ENCODE peak calls at places on chromosomes 3 and 15, in seven cellular contexts. B is CD8-positive, alpha-beta T cell; T is left lung; O is psoas muscle; I is colonic mucosa; Q is lung; H is heart left ventricle. F is an unnamed sample.

GRCh38 chr3:181317521-181317920 is 328.0 kb upstream of the DNAJC19 start:
- DNase-seq in H (no peak), B (no peak), I (no peak), Q (no peak), T (no peak), O (no peak), F (no peak)

GRCh38 chr15:66800584-66801235 is 98.7 kb downstream of the SMAD6 start:
- DNase-seq in H (no peak), O (no peak), I (no peak), T (no peak), B (no peak), Q (no peak), F (no peak)

GRCh38 chr3:58041182-58041825 is 33.1 kb downstream of the FLNB start:
- DNase-seq in Q (no peak), B (no peak), O (no peak), H (no peak), T (no peak), I (no peak), F (no peak)

GRCh38 chr3:113698891-113699465 is 2.5 kb upstream of the USF3 start:
- DNase-seq in O (no peak), I (peak; percentile 66), H (no peak), B (no peak), T (peak; percentile 80), Q (no peak), F (no peak)

GRCh38 chr15:49652922-49653321 is 32.1 kb downstream of the DTWD1 start:
- DNase-seq in I (no peak), O (no peak), Q (no peak), B (no peak), H (no peak), T (no peak), F (no peak)

GRCh38 chr3:37477275-37477674 is 302.9 kb upstream of the LRRFIP2 start:
- DNase-seq in I (no peak), H (no peak), B (no peak), T (no peak), O (no peak), Q (no peak), F (no peak)

GRCh38 chr3:72004749-72005292 is 219.9 kb upstream of the PROK2 start:
- DNase-seq in O (no peak), H (no peak), I (no peak), Q (no peak), T (no peak), B (no peak), F (no peak)

GRCh38 chr3:36900474-36901443 is 44.1 kb downstream of the TRANK1 start:
- DNase-seq in O (no peak), Q (no peak), I (no peak), H (no peak), T (no peak), B (no peak), F (no peak)

GRCh38 chr3:42114130-42114529 is 23.0 kb downstream of the TRAK1 start:
- DNase-seq in T (no peak), B (no peak), H (no peak), Q (no peak), I (no peak), O (no peak), F (no peak)

GRCh38 chr3:42117175-42118008 is 26.2 kb downstream of the TRAK1 start:
- DNase-seq in O (peak; percentile 68), H (peak; percentile 54), I (no peak), Q (peak; percentile 59), T (no peak), B (no peak), F (no peak)

GRCh38 chr3:42116466-42116865 is 25.3 kb downstream of the TRAK1 start:
- DNase-seq in T (no peak), I (no peak), B (no peak), O (no peak), Q (no peak), H (no peak), F (no peak)

GRCh38 chr3:42115223-42115622 is 24.1 kb downstream of the TRAK1 start:
- DNase-seq in H (no peak), B (no peak), O (peak; percentile 70), Q (no peak), T (no peak), I (no peak), F (no peak)

GRCh38 chr3:42115946-42116345 is 24.8 kb downstream of the TRAK1 start:
- DNase-seq in Q (no peak), O (no peak), B (no peak), H (no peak), T (no peak), I (no peak), F (no peak)
- H3K4me1 ChIP-seq in Q (peaks cover 18% of the 10 kb centered on the region), O (peaks cover 58% of the 10 kb centered on the region), B (no peaks in the 10 kb centered on the region), H (peaks cover 58% of the 10 kb centered on the region), T (peaks cover 30% of the 10 kb centered on the region), I (peaks cover 4% of the 10 kb centered on the region), F (peaks cover 18% of the 10 kb centered on the region)

GRCh38 chr15:58551764-58552504 is 120.1 kb downstream of the LIPC start:
- DNase-seq in T (no peak), I (peak; percentile 81), O (no peak), B (no peak), Q (no peak), H (no peak), F (no peak)
- H3K4me3 ChIP-seq in T (no peak overlapping the region), I (no peak overlapping the region), O (no peak overlapping the region), B (no peak overlapping the region), Q (no peak overlapping the region), H (peak overlapping the region; percentile 36), F (peak overlapping the region; percentile 58)

GRCh38 chr15:31373096-31373865 is 46.6 kb downstream of the KLF13 start:
- DNase-seq in H (no peak), T (no peak), O (no peak), I (no peak), B (no peak), Q (no peak), F (no peak)
- H3K4me1 ChIP-seq in H (peaks cover 94% of the 10 kb centered on the region), T (peaks cover 17% of the 10 kb centered on the region), O (peaks cover 34% of the 10 kb centered on the region), I (peaks cover 18% of the 10 kb centered on the region), B (peaks cover 97% of the 10 kb centered on the region), Q (peaks cover 42% of the 10 kb centered on the region), F (peaks cover 38% of the 10 kb centered on the region)

GRCh38 chr3:150220791-150221190 is 187.3 kb upstream of the TSC22D2 start:
- DNase-seq in H (no peak), T (no peak), I (no peak), O (no peak), B (no peak), Q (no peak), F (no peak)
- H3K4me3 ChIP-seq in H (peak overlapping the region; percentile 54), T (peak overlapping the region; percentile 3), I (peak overlapping the region; percentile 8), O (peak overlapping the region; percentile 56), B (no peak overlapping the region), Q (no peak overlapping the region), F (peak overlapping the region; percentile 62)

GRCh38 chr3:169953462-169954141 is 13.0 kb upstream of the SEC62 start:
- DNase-seq in T (no peak), O (no peak), I (no peak), B (no peak), Q (no peak), H (no peak), F (no peak)
- H3K4me1 ChIP-seq in T (no peaks in the 10 kb centered on the region), O (no peaks in the 10 kb centered on the region), I (no peaks in the 10 kb centered on the region), B (no peaks in the 10 kb centered on the region), Q (peaks cover 2% of the 10 kb centered on the region), H (no peaks in the 10 kb centered on the region), F (no peaks in the 10 kb centered on the region)

DNA sequence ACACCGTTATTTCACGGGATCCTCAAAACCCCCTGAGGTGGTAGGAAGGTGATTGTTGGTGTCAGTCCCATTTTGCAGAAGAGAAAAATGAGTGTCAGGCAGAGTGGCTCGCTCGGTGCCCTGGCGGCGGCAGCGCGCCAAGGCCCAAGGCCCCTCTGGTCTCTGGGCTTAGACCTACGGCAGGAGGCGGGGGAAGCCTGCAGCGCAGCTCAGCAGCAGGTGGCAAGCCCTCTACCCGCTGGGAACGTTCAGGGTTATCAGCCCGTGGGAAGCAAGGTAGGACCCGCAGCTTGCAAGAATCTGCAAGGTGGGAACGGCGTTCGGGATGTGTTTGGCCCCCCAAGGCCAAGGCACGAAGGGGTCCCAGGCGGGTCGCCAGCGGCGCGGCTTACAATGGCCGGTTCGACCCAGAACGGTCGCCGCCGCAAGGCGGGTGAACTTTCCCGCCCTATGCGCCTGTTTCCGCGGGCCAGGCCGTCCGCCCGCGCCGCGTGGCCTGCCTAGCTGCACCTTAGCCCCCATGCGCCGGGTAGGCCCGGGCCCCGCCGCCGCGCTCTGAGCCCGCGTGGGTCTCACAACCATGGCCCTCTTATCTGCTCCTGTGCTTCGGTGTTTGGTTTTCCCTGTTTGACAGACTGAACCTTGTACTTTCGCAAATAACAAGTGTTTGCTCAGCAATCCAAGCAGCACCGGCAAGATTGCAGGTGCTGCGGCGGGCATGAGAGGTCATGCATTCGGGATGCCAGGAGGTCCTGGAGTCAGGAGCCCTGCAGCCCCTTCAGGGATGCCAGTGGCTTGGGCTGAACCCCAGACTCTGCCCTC is 39.7 kb downstream of the CCNL1 start:
- DNase-seq in T (peak; percentile 79), Q (no peak), O (no peak), H (no peak), I (peak; percentile 79), B (no peak), F (no peak)
- H3K4me3 ChIP-seq in T (peak overlapping the region; percentile 7), Q (no peak overlapping the region), O (no peak overlapping the region), H (no peak overlapping the region), I (peak overlapping the region; percentile 34), B (no peak overlapping the region), F (no peak overlapping the region)

F was measured in thoracic aorta.